ENCODE peak calls at places on chromosomes 11 and 22, in seven cellular contexts. V, Q, C, I, W, G and R are unnamed samples.

GRCh38 chr11:44617671-44618461 is 52.4 kb downstream of the CD82 start:
- DNase-seq in V (no peak), W (no peak), I (no peak), G (no peak), Q (no peak), C (no peak), R (no peak)

GRCh38 chr11:130431337-130431773 is 2.9 kb upstream of the ADAMTS8 start:
- DNase-seq in I (peak), G (no peak), Q (peak), W (peak), V (peak), C (no peak), R (no peak)

GRCh38 chr11:118845369-118845768 is 38.3 kb upstream of the CXCR5 start:
- DNase-seq in Q (no peak), W (no peak), I (peak), G (no peak), C (no peak), V (no peak), R (no peak)

GRCh38 chr11:131874070-131874469 is 503.7 kb downstream of the NTM start:
- DNase-seq in C (no peak), G (no peak), W (no peak), Q (no peak), V (no peak), I (no peak), R (no peak)

GRCh38 chr11:95322546-95322945 is 91.5 kb upstream of the SESN3 start:
- DNase-seq in V (no peak), Q (no peak), G (no peak), C (no peak), I (no peak), W (no peak), R (no peak)

GRCh38 chr11:122756417-122756816 is 81.9 kb upstream of the CRTAM start:
- DNase-seq in W (no peak), C (peak), V (no peak), G (no peak), Q (no peak), I (no peak), R (peak)

GRCh38 chr22:46574438-46574992 is 37.1 kb upstream of the CELSR1 start:
- DNase-seq in I (no peak), G (no peak), Q (no peak), C (no peak), W (no peak), V (no peak), R (no peak)

GRCh38 chr22:37663521-37664140 is 5.1 kb downstream of the PDXP start:
- DNase-seq in C (no peak), V (no peak), I (no peak), Q (no peak), W (no peak), G (no peak), R (no peak)

GRCh38 chr22:19875061-19875530 is 20.4 kb upstream of the GNB1L start:
- DNase-seq in V (no peak), I (no peak), G (no peak), Q (no peak), W (no peak), C (no peak), R (peak)

GRCh38 chr11:44051171-44051570 is 3.4 kb downstream of the ACCSL start:
- DNase-seq in W (no peak), I (no peak), G (no peak), Q (no peak), V (no peak), C (no peak), R (no peak)

GRCh38 chr22:23686416-23687024 is 4.3 kb upstream of the RGL4 start:
- DNase-seq in C (no peak), I (no peak), W (no peak), Q (no peak), V (no peak), G (no peak), R (no peak)

GRCh38 chr11:93740031-93740801 is 1.1 kb downstream of the TAF1D start:
- DNase-seq in W (no peak), Q (peak), G (no peak), C (no peak), I (no peak), V (no peak), R (no peak)

GRCh38 chr11:2673250-2673610 is 26.6 kb downstream of the KCNQ1OT1 start:
- DNase-seq in V (no peak), C (no peak), Q (no peak), G (no peak), W (no peak), I (no peak), R (no peak)

GRCh38 chr11:114180301-114181055 is 115.7 kb upstream of the NNMT start:
- DNase-seq in G (no peak), I (no peak), W (no peak), V (peak), C (no peak), Q (peak), R (no peak)

GRCh38 chr22:29816128-29816527 is 21.9 kb downstream of the ASCC2 start:
- DNase-seq in G (no peak), I (no peak), Q (no peak), V (no peak), W (no peak), C (no peak), R (no peak)

GRCh38 chr11:10891321-10891720 is 33.5 kb upstream of the ZBED5 start:
- DNase-seq in V (no peak), C (no peak), Q (no peak), G (no peak), W (no peak), I (no peak), R (no peak)

GRCh38 chr11:34788642-34789041 is 127.5 kb downstream of the APIP start:
- DNase-seq in I (no peak), Q (no peak), C (no peak), W (no peak), V (no peak), G (no peak), R (no peak)

GRCh38 chr22:30054764-30055069 is 25.5 kb upstream of the HORMAD2 start:
- DNase-seq in W (no peak), V (peak), I (no peak), C (no peak), G (no peak), Q (peak), R (no peak)

GRCh38 chr11:95057959-95058358 is 8.7 kb downstream of the KDM4F start:
- DNase-seq in C (no peak), V (no peak), G (no peak), I (no peak), W (no peak), Q (no peak), R (no peak)

GRCh38 chr11:122367809-122368231 is 251.8 kb upstream of the BLID start:
- DNase-seq in G (no peak), I (no peak), C (no peak), W (no peak), V (no peak), Q (peak), R (no peak)

GRCh38 chr22:26892401-26893033 is 235.1 kb downstream of the MIAT start:
- DNase-seq in V (no peak), I (no peak), G (no peak), Q (no peak), C (no peak), W (peak), R (no peak)

GRCh38 chr22:35335936-35336781 is 36.5 kb downstream of the TOM1 start:
- DNase-seq in V (peak), G (no peak), W (no peak), C (no peak), I (no peak), Q (no peak), R (no peak)

GRCh38 chr22:41739576-41739975 is 40.3 kb downstream of the MEI1 start:
- DNase-seq in I (no peak), Q (no peak), W (no peak), V (no peak), C (no peak), G (peak), R (peak)

GRCh38 chr11:57357827-57358226 is 19.7 kb downstream of the P2RX3 start:
- DNase-seq in C (no peak), W (no peak), I (no peak), V (no peak), Q (no peak), G (no peak), R (no peak)

GRCh38 chr11:126129681-126130671 is 67.3 kb upstream of the CDON start:
- DNase-seq in C (no peak), W (no peak), G (no peak), V (no peak), Q (no peak), I (no peak), R (no peak)

DNA sequence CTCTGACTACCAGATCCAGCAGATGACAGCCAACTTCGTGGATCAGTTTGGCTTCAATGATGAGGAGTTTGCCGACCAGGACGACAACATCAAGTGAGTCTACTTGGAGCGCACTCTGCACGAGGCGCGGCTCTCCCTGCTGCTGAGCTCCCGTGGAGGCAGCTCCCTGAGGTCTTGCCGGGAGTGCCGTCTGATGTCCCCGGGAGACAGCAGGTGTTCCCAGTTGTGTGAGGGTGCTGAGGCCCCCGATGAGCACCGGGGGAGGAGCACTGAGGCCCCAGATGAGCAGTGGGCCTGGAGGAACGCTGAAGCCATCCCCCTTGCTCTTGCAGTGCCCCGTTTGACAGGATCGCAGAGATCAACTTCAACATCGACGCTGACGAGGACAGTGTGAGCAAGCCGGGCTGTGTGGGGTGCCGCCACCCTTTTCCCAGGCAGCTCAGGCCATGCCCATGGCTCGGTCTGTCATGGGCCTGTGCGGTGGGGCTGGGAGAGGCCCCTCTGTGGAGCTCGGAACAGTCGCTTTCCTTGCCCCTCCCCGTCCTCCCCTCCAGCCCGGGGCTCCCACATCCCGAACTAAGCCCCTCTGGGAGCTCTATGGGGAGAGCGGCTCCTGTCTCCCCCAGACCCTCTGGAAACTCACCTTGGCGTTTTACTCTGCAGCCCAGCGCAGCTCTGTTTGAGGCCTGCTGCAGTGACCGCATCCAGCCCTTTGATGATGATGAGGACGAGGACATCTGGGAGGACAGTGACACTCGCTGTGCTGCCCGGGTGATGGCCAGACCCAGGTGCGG is 37.1 kb downstream of the SBF1 start:
- DNase-seq in I (no peak), C (no peak), G (no peak), Q (no peak), W (no peak), V (peak), R (no peak)
- TF ChIP-seq POLR2AphosphoS5 in I (no peak), C (no peak), G (no peak), Q (peak), W (no peak), V (no peak), R (no peak)

DNA sequence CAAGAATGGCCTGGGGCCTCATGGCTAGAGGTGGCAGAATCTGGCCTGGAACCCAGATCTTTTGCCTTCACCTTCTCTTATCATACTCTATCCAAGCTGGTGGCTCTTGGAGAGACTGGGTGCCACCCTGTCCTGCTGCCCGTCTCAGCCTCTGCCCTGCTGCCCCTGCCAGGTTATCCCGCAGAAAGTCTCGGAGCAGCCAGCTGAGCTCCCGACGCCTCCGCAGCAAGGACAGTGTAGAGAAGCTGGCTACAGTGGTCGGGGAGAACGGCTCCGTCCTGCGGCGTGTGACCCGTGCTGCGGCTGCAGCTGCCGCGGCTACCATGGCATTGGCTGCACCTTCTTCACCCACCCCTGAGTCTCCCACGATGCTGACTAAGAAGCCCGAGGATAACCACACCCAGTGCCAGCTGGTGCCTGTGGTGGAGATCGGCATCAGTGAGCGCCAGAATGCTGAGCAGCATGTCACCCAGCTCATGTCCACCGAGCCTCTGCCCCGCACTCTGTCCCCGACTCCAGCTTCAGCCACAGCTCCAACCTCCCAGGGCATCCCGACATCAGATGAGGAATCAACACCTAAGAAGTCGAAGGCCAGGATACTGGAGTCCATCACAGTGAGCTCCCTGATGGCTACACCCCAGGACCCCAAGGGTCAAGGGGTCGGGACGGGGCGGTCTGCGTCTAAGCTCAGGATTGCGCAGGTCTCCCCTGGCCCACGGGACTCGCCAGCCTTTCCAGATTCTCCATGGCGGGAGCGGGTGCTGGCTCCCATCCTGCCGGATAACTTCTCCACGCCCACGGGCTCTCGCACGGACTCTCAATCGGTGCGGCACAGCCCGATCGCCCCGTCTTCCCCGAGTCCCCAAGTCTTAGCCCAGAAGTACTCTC is 6.0 kb downstream of the INCENP start:
- DNase-seq in V (peak), I (no peak), W (no peak), Q (no peak), G (no peak), C (no peak), R (no peak)
- TF ChIP-seq TAF1 in V (no peak), I (no peak), W (no peak), Q (no peak), G (no peak), C (no peak), R (no peak)

GRCh38 chr22:32686354-32686753 is 115.2 kb upstream of the TIMP3 start:
- DNase-seq in W (no peak), I (no peak), V (no peak), C (no peak), Q (no peak), G (no peak), R (no peak)
- TF ChIP-seq POLR2AphosphoS5 in W (no peak), I (no peak), V (no peak), C (no peak), Q (no peak), G (no peak), R (no peak)

DNA sequence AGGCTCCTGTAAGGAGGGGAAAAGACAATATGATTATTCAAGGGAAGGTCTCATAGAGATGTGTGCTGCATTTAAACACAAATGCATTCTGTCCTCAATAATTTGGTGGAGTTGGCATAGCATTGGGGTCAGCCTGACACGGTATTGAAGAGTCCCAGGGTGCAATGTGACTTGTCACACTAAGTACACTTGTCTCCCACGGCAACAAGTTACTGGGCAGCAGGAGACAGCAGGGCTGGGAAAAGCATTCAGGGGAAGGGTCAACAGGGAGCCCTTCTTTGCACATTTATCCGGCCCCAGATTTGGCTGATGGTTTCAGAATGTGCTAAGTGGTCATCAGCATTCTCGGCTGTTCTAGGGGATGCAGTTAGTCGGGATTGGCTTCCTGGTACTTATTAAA is 33.0 kb upstream of the SPON1 start:
- DNase-seq in G (no peak), I (no peak), Q (no peak), C (no peak), V (no peak), W (no peak), R (no peak)
- TF ChIP-seq TAF1 in G (no peak), I (no peak), Q (no peak), C (no peak), V (no peak), W (no peak), R (no peak)

DNA sequence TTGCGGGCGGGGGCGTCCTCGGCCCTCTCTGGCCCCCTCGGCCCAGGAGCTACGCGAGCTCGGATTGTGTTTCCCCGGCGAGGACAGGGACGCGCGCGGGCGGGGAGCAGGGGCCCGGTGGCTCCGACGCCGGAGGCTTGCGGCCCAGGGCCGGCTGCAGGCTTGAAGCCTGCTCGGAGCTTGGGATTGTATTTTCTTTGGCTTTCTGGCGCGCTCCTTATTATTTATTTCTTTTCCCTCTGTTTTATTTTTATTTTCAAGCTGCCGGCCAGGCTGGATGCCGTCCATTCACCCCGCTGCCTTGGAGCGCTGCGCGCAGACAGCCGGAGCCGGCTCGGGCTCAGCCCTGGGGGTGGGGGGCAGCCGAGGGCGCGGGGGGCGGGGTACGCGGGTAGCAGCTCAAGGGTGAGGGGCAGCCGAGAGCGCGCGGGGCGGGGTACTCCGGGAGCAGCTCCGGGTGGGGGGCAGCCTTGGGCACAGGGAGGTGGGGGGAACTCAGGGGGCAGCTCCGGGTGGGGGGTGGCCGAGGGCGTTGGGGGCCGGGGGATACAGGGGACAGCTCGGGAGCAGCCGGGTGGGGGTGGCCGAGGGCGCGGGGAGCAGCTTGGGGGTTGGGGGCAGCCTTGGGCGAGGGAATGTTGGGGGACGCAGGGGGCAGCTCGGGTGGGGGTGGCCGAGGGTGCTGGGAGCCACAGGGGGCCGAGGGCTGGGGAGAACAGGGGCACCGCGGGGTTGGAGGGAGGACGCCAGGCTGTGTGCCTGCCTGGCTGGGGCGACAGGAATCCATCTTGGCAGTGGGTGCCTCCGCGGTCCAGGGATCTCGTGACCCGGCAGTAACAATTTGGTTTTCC is 42.7 kb downstream of the KCNJ1 start:
- DNase-seq in I (no peak), C (no peak), G (no peak), V (no peak), W (peak), Q (no peak), R (no peak)
- TF ChIP-seq POLR2AphosphoS5 in I (no peak), C (no peak), G (no peak), V (no peak), W (no peak), Q (no peak), R (no peak)